ENCODE peak calls at places on chromosome 11, in ten cellular contexts. One of them, this sample, is unnamed.

GRCh38 chr11:60942207-60942606 is 9.8 kb downstream of the SLC15A3 start:
- DNase-seq in A549: no peak
- DNase-seq in fibroblast of lung: no peak
- DNase-seq in HCT116: no peak
- DNase-seq in hepatocyte: no peak
- DNase-seq in OCI-LY7: no peak
- DNase-seq in IMR-90: no peak
- DNase-seq in trophoblast cell: peak; percentile 91
- DNase-seq in Karpas-422: no peak
- DNase-seq in neuronal stem cell: no peak
- DNase-seq in this sample: no peak

GRCh38 chr11:10758959-10759358 is 7.9 kb downstream of the CTR9 start:
- DNase-seq in A549: no peak
- DNase-seq in fibroblast of lung: no peak
- DNase-seq in HCT116: no peak
- DNase-seq in hepatocyte: no peak
- DNase-seq in OCI-LY7: peak; percentile 24
- DNase-seq in IMR-90: no peak
- DNase-seq in trophoblast cell: no peak
- DNase-seq in Karpas-422: peak; percentile 56
- DNase-seq in neuronal stem cell: no peak
- DNase-seq in this sample: no peak

GRCh38 chr11:129895126-129896041 is at the start of gene NFRKB:
- DNase-seq in A549: peak; percentile 58
- DNase-seq in fibroblast of lung: peak; percentile 63
- DNase-seq in HCT116: peak; percentile 18
- DNase-seq in hepatocyte: peak; percentile 92
- DNase-seq in OCI-LY7: peak; percentile 90
- DNase-seq in IMR-90: peak; percentile 58
- DNase-seq in trophoblast cell: peak; percentile 72
- DNase-seq in Karpas-422: peak; percentile 88
- DNase-seq in neuronal stem cell: peak; percentile 83
- DNase-seq in this sample: peak; percentile 98

GRCh38 chr11:69402251-69402892 is 79.1 kb upstream of the LINC01488 start:
- DNase-seq in A549: no peak
- DNase-seq in fibroblast of lung: no peak
- DNase-seq in HCT116: no peak
- DNase-seq in hepatocyte: no peak
- DNase-seq in OCI-LY7: no peak
- DNase-seq in IMR-90: no peak
- DNase-seq in trophoblast cell: no peak
- DNase-seq in Karpas-422: no peak
- DNase-seq in neuronal stem cell: no peak
- DNase-seq in this sample: peak; percentile 48

GRCh38 chr11:1939006-1939626 is 8.0 kb upstream of the MRPL23 start:
- DNase-seq in A549: no peak
- DNase-seq in fibroblast of lung: no peak
- DNase-seq in HCT116: no peak
- DNase-seq in hepatocyte: no peak
- DNase-seq in OCI-LY7: no peak
- DNase-seq in IMR-90: no peak
- DNase-seq in trophoblast cell: no peak
- DNase-seq in Karpas-422: no peak
- DNase-seq in neuronal stem cell: no peak
- DNase-seq in this sample: peak; percentile 90

GRCh38 chr11:10414659-10415058 is 40.4 kb upstream of the AMPD3 start:
- DNase-seq in A549: no peak
- DNase-seq in fibroblast of lung: peak; percentile 65
- DNase-seq in HCT116: no peak
- DNase-seq in hepatocyte: no peak
- DNase-seq in OCI-LY7: no peak
- DNase-seq in IMR-90: peak; percentile 21
- DNase-seq in trophoblast cell: no peak
- DNase-seq in Karpas-422: no peak
- DNase-seq in neuronal stem cell: no peak
- DNase-seq in this sample: peak; percentile 30

GRCh38 chr11:3826721-3827120 is 14.0 kb downstream of the RHOG start:
- DNase-seq in A549: no peak
- DNase-seq in fibroblast of lung: no peak
- DNase-seq in HCT116: no peak
- DNase-seq in hepatocyte: no peak
- DNase-seq in OCI-LY7: no peak
- DNase-seq in IMR-90: no peak
- DNase-seq in trophoblast cell: no peak
- DNase-seq in Karpas-422: no peak
- DNase-seq in neuronal stem cell: no peak
- DNase-seq in this sample: peak; percentile 66

GRCh38 chr11:6547177-6547576 is 50.1 kb downstream of the DNHD1 start:
- DNase-seq in A549: no peak
- DNase-seq in fibroblast of lung: no peak
- DNase-seq in HCT116: no peak
- DNase-seq in hepatocyte: no peak
- DNase-seq in OCI-LY7: no peak
- DNase-seq in IMR-90: no peak
- DNase-seq in trophoblast cell: no peak
- DNase-seq in Karpas-422: no peak
- DNase-seq in neuronal stem cell: no peak
- DNase-seq in this sample: no peak

GRCh38 chr11:122075016-122075415 is 41.0 kb downstream of the BLID start:
- DNase-seq in A549: no peak
- DNase-seq in fibroblast of lung: no peak
- DNase-seq in HCT116: no peak
- DNase-seq in hepatocyte: no peak
- DNase-seq in OCI-LY7: no peak
- DNase-seq in IMR-90: no peak
- DNase-seq in trophoblast cell: no peak
- DNase-seq in Karpas-422: no peak
- DNase-seq in neuronal stem cell: no peak
- DNase-seq in this sample: no peak

GRCh38 chr11:10590516-10590915 is 22.1 kb upstream of the LYVE1 start:
- DNase-seq in A549: no peak
- DNase-seq in fibroblast of lung: no peak
- DNase-seq in HCT116: no peak
- DNase-seq in hepatocyte: no peak
- DNase-seq in OCI-LY7: no peak
- DNase-seq in IMR-90: peak; percentile 56
- DNase-seq in trophoblast cell: no peak
- DNase-seq in Karpas-422: no peak
- DNase-seq in neuronal stem cell: no peak
- DNase-seq in this sample: no peak

GRCh38 chr11:36160115-36160514 is 129.1 kb downstream of the COMMD9 start:
- DNase-seq in A549: no peak
- DNase-seq in fibroblast of lung: no peak
- DNase-seq in HCT116: no peak
- DNase-seq in hepatocyte: no peak
- DNase-seq in OCI-LY7: no peak
- DNase-seq in IMR-90: no peak
- DNase-seq in trophoblast cell: no peak
- DNase-seq in Karpas-422: no peak
- DNase-seq in neuronal stem cell: no peak
- DNase-seq in this sample: no peak

GRCh38 chr11:131978351-131978750 is 607.9 kb downstream of the NTM start:
- DNase-seq in A549: no peak
- DNase-seq in fibroblast of lung: peak; percentile 46
- DNase-seq in HCT116: no peak
- DNase-seq in hepatocyte: no peak
- DNase-seq in OCI-LY7: no peak
- DNase-seq in IMR-90: no peak
- DNase-seq in trophoblast cell: no peak
- DNase-seq in Karpas-422: no peak
- DNase-seq in neuronal stem cell: no peak
- DNase-seq in this sample: no peak

GRCh38 chr11:131977854-131978253 is 607.4 kb downstream of the NTM start:
- DNase-seq in A549: no peak
- DNase-seq in fibroblast of lung: peak; percentile 95
- DNase-seq in HCT116: no peak
- DNase-seq in hepatocyte: no peak
- DNase-seq in OCI-LY7: no peak
- DNase-seq in IMR-90: peak; percentile 77
- DNase-seq in trophoblast cell: peak; percentile 5
- DNase-seq in Karpas-422: no peak
- DNase-seq in neuronal stem cell: no peak
- DNase-seq in this sample: peak; percentile 79

GRCh38 chr11:131980199-131980598 is 609.8 kb downstream of the NTM start:
- DNase-seq in A549: no peak
- DNase-seq in fibroblast of lung: no peak
- DNase-seq in HCT116: no peak
- DNase-seq in hepatocyte: no peak
- DNase-seq in OCI-LY7: no peak
- DNase-seq in IMR-90: no peak
- DNase-seq in trophoblast cell: no peak
- DNase-seq in Karpas-422: no peak
- DNase-seq in neuronal stem cell: no peak
- DNase-seq in this sample: no peak

GRCh38 chr11:131980878-131981668 is 610.7 kb downstream of the NTM start:
- DNase-seq in A549: no peak
- DNase-seq in fibroblast of lung: peak; percentile 46
- DNase-seq in HCT116: no peak
- DNase-seq in hepatocyte: no peak
- DNase-seq in OCI-LY7: no peak
- DNase-seq in IMR-90: no peak
- DNase-seq in trophoblast cell: no peak
- DNase-seq in Karpas-422: no peak
- DNase-seq in neuronal stem cell: no peak
- DNase-seq in this sample: no peak

GRCh38 chr11:131979364-131979763 is 608.9 kb downstream of the NTM start:
- DNase-seq in A549: no peak
- DNase-seq in fibroblast of lung: no peak
- DNase-seq in HCT116: no peak
- DNase-seq in hepatocyte: no peak
- DNase-seq in OCI-LY7: no peak
- DNase-seq in IMR-90: no peak
- DNase-seq in trophoblast cell: no peak
- DNase-seq in Karpas-422: no peak
- DNase-seq in neuronal stem cell: no peak
- DNase-seq in this sample: no peak
- H3K4me1 ChIP-seq in A549: no peaks in the 10 kb centered on the region
- H3K4me1 ChIP-seq in fibroblast of lung: no peaks in the 10 kb centered on the region
- H3K4me1 ChIP-seq in HCT116: no peaks in the 10 kb centered on the region
- H3K4me1 ChIP-seq in hepatocyte: no peaks in the 10 kb centered on the region
- H3K4me1 ChIP-seq in OCI-LY7: no peaks in the 10 kb centered on the region
- H3K4me1 ChIP-seq in IMR-90: no peaks in the 10 kb centered on the region
- H3K4me1 ChIP-seq in trophoblast cell: peaks cover 6% of the 10 kb centered on the region
- H3K4me1 ChIP-seq in Karpas-422: no peaks in the 10 kb centered on the region
- H3K4me1 ChIP-seq in neuronal stem cell: peaks cover 1% of the 10 kb centered on the region
- H3K4me1 ChIP-seq in this sample: peaks cover 24% of the 10 kb centered on the region

GRCh38 chr11:103906291-103906850 is 130.1 kb upstream of the DDI1 start:
- DNase-seq in A549: no peak
- DNase-seq in fibroblast of lung: no peak
- DNase-seq in HCT116: no peak
- DNase-seq in hepatocyte: no peak
- DNase-seq in OCI-LY7: peak; percentile 41
- DNase-seq in IMR-90: no peak
- DNase-seq in trophoblast cell: no peak
- DNase-seq in Karpas-422: peak; percentile 93
- DNase-seq in neuronal stem cell: no peak
- DNase-seq in this sample: no peak

GRCh38 chr11:103903621-103904323 is 132.7 kb upstream of the DDI1 start:
- DNase-seq in A549: no peak
- DNase-seq in fibroblast of lung: no peak
- DNase-seq in HCT116: no peak
- DNase-seq in hepatocyte: no peak
- DNase-seq in OCI-LY7: peak; percentile 81
- DNase-seq in IMR-90: no peak
- DNase-seq in trophoblast cell: no peak
- DNase-seq in Karpas-422: peak; percentile 98
- DNase-seq in neuronal stem cell: no peak
- DNase-seq in this sample: no peak

GRCh38 chr11:103907548-103908455 is 128.6 kb upstream of the DDI1 start:
- DNase-seq in A549: no peak
- DNase-seq in fibroblast of lung: peak; percentile 68
- DNase-seq in HCT116: no peak
- DNase-seq in hepatocyte: no peak
- DNase-seq in OCI-LY7: peak; percentile 44
- DNase-seq in IMR-90: peak; percentile 68
- DNase-seq in trophoblast cell: no peak
- DNase-seq in Karpas-422: peak; percentile 83
- DNase-seq in neuronal stem cell: no peak
- DNase-seq in this sample: no peak

GRCh38 chr11:103904324-103904667 is 132.1 kb upstream of the DDI1 start:
- DNase-seq in A549: no peak
- DNase-seq in fibroblast of lung: no peak
- DNase-seq in HCT116: no peak
- DNase-seq in hepatocyte: no peak
- DNase-seq in OCI-LY7: peak; percentile 71
- DNase-seq in IMR-90: no peak
- DNase-seq in trophoblast cell: no peak
- DNase-seq in Karpas-422: peak; percentile 95
- DNase-seq in neuronal stem cell: no peak
- DNase-seq in this sample: peak; percentile 31

GRCh38 chr11:103907136-103907535 is 129.3 kb upstream of the DDI1 start:
- DNase-seq in A549: no peak
- DNase-seq in fibroblast of lung: no peak
- DNase-seq in HCT116: no peak
- DNase-seq in hepatocyte: no peak
- DNase-seq in OCI-LY7: no peak
- DNase-seq in IMR-90: no peak
- DNase-seq in trophoblast cell: no peak
- DNase-seq in Karpas-422: no peak
- DNase-seq in neuronal stem cell: no peak
- DNase-seq in this sample: no peak
- H3K4me2 ChIP-seq in A549: no peak overlapping the region
- H3K4me2 ChIP-seq in fibroblast of lung: no peak overlapping the region
- H3K4me2 ChIP-seq in HCT116: no peak overlapping the region
- H3K4me2 ChIP-seq in hepatocyte: no peak overlapping the region
- H3K4me2 ChIP-seq in OCI-LY7: peak overlapping the region; percentile 69
- H3K4me2 ChIP-seq in IMR-90: no peak overlapping the region
- H3K4me2 ChIP-seq in trophoblast cell: no peak overlapping the region
- H3K4me2 ChIP-seq in Karpas-422: peak overlapping the region; percentile 69
- H3K4me2 ChIP-seq in neuronal stem cell: no peak overlapping the region
- H3K4me2 ChIP-seq in this sample: no peak overlapping the region

GRCh38 chr11:64841592-64842365 is 2.7 kb downstream of the CDC42BPG start:
- DNase-seq in A549: no peak
- DNase-seq in fibroblast of lung: no peak
- DNase-seq in HCT116: no peak
- DNase-seq in hepatocyte: no peak
- DNase-seq in OCI-LY7: no peak
- DNase-seq in IMR-90: no peak
- DNase-seq in trophoblast cell: peak; percentile 72
- DNase-seq in Karpas-422: no peak
- DNase-seq in neuronal stem cell: no peak
- DNase-seq in this sample: no peak
- H3K27ac ChIP-seq in A549: peak overlapping the region; percentile 78
- H3K27ac ChIP-seq in fibroblast of lung: no peak overlapping the region
- H3K27ac ChIP-seq in HCT116: peak overlapping the region; percentile 97
- H3K27ac ChIP-seq in hepatocyte: peak overlapping the region; percentile 91
- H3K27ac ChIP-seq in OCI-LY7: no peak overlapping the region
- H3K27ac ChIP-seq in IMR-90: no peak overlapping the region
- H3K27ac ChIP-seq in trophoblast cell: peak overlapping the region; percentile 98
- H3K27ac ChIP-seq in Karpas-422: no peak overlapping the region
- H3K27ac ChIP-seq in neuronal stem cell: no peak overlapping the region
- H3K27ac ChIP-seq in this sample: no peak overlapping the region

DNA sequence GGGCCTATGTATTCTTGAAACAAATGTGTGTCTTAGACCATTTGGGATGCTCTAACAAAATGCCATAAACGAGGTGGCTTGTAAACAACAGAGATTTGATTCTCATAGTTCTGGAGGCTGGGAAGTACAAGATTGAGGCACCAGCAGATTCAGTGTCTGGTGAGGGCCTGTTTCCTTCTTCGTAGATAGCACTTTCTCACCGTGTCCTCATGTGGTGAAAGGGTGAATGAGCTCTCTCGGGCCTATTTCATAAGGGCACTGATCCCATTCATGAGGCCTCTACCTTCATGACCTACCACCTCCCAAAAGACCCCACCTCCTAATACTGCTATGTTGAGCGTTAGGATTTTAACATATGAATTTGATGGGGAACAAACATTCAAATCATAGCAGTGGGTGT is 6.4 kb upstream of the NNMT start:
- DNase-seq in A549: no peak
- DNase-seq in fibroblast of lung: no peak
- DNase-seq in HCT116: no peak
- DNase-seq in hepatocyte: no peak
- DNase-seq in OCI-LY7: no peak
- DNase-seq in IMR-90: no peak
- DNase-seq in trophoblast cell: no peak
- DNase-seq in Karpas-422: no peak
- DNase-seq in neuronal stem cell: no peak
- DNase-seq in this sample: no peak
- H3K4me1 ChIP-seq in A549: peaks cover 71% of the 10 kb centered on the region
- H3K4me1 ChIP-seq in fibroblast of lung: peaks cover 10% of the 10 kb centered on the region
- H3K4me1 ChIP-seq in HCT116: peaks cover 11% of the 10 kb centered on the region
- H3K4me1 ChIP-seq in hepatocyte: no peaks in the 10 kb centered on the region
- H3K4me1 ChIP-seq in OCI-LY7: no peaks in the 10 kb centered on the region
- H3K4me1 ChIP-seq in IMR-90: peaks cover 16% of the 10 kb centered on the region
- H3K4me1 ChIP-seq in trophoblast cell: peaks cover 10% of the 10 kb centered on the region
- H3K4me1 ChIP-seq in Karpas-422: no peaks in the 10 kb centered on the region
- H3K4me1 ChIP-seq in neuronal stem cell: peaks cover under 1% of the 10 kb centered on the region
- H3K4me1 ChIP-seq in this sample: peaks cover 64% of the 10 kb centered on the region